ENCODE peak calls at places on chromosomes 11 and 22, in five cellular contexts. O is AG10803, G is mucosa of gallbladder, S is OCI-LY7, E is pancreas. Y is an unnamed sample.

GRCh38 chr22:38347944-38348750 is 30.9 kb upstream of the CSNK1E start:
- DNase-seq in O (peak), G (no peak), S (no peak), E (no peak), Y (no peak)

GRCh38 chr22:22103078-22103593 is 120.5 kb upstream of the TOP3B start:
- DNase-seq in O (no peak), G (no peak), S (peak), E (no peak), Y (no peak)

GRCh38 chr11:19025799-19026406 is 34.6 kb downstream of the MRGPRX2 start:
- DNase-seq in O (peak), G (no peak), S (no peak), E (no peak), Y (no peak)

GRCh38 chr22:40324468-40325305 is 21.6 kb upstream of the ADSL start:
- DNase-seq in O (no peak), G (no peak), S (no peak), E (no peak), Y (no peak)

GRCh38 chr22:49657275-49657973 is 170.2 kb downstream of the BRD1 start:
- DNase-seq in O (no peak), G (peak), S (peak), E (peak), Y (no peak)

GRCh38 chr11:64356498-64357411 is 2.2 kb upstream of the RPS6KA4 start:
- DNase-seq in O (peak), G (no peak), S (peak), E (no peak), Y (no peak)

GRCh38 chr11:33829430-33830141 is 55.3 kb upstream of the FBXO3 start:
- DNase-seq in O (peak), G (peak), S (peak), E (peak), Y (peak)

GRCh38 chr11:10350341-10350740 is 45.5 kb downstream of the ADM start:
- DNase-seq in O (peak), G (no peak), S (no peak), E (no peak), Y (peak)

GRCh38 chr11:83192846-83193245 is 666 bp upstream of the ANKRD42 start:
- DNase-seq in O (peak), G (no peak), S (no peak), E (no peak), Y (no peak)

GRCh38 chr22:35589071-35589735 is 27.9 kb downstream of the MB start:
- DNase-seq in O (peak), G (no peak), S (no peak), E (no peak), Y (peak)

GRCh38 chr22:39297490-39298193 is 21.8 kb downstream of the RPL3 start:
- DNase-seq in O (no peak), G (no peak), S (peak), E (no peak), Y (no peak)

GRCh38 chr11:46896719-46897406 is 21.5 kb downstream of the LRP4 start:
- DNase-seq in O (peak), G (no peak), S (peak), E (no peak), Y (no peak)

GRCh38 chr11:62540804-62541671 is 5.6 kb downstream of the AHNAK start:
- DNase-seq in O (no peak), G (peak), S (peak), E (no peak), Y (no peak)

GRCh38 chr11:11344045-11344444 is 9.0 kb downstream of the CSNK2A3 start:
- DNase-seq in O (no peak), G (no peak), S (no peak), E (no peak), Y (no peak)

GRCh38 chr22:48506506-48507145 is 1321.0 kb downstream of the BRD1 start:
- DNase-seq in O (no peak), G (no peak), S (no peak), E (no peak), Y (no peak)

GRCh38 chr11:92384316-92384715 is 159.7 kb downstream of the FAT3 start:
- DNase-seq in O (peak), G (no peak), S (no peak), E (no peak), Y (peak)

GRCh38 chr11:62539238-62539925 is 7.2 kb downstream of the AHNAK start:
- DNase-seq in O (peak), G (peak), S (no peak), E (peak), Y (peak)

GRCh38 chr11:133843454-133843987 is 1.8 kb downstream of the SPATA19 start:
- DNase-seq in O (no peak), G (no peak), S (no peak), E (no peak), Y (no peak)

GRCh38 chr22:27461470-27461869 is 340.1 kb downstream of the MN1 start:
- DNase-seq in O (peak), G (no peak), S (no peak), E (no peak), Y (peak)

GRCh38 chr11:23425379-23425778 is 565.1 kb upstream of the CCDC179 start:
- DNase-seq in O (peak), G (no peak), S (no peak), E (no peak), Y (peak)

GRCh38 chr11:77200351-77200750 is 72.3 kb downstream of the MYO7A start:
- DNase-seq in O (no peak), G (no peak), S (no peak), E (no peak), Y (no peak)

GRCh38 chr22:44455151-44455962 is 42.7 kb downstream of the RTL6 start:
- DNase-seq in O (no peak), G (no peak), S (peak), E (no peak), Y (no peak)

GRCh38 chr11:79100093-79100704 is 340.6 kb downstream of the TENM4 start:
- DNase-seq in O (peak), G (peak), S (peak), E (no peak), Y (no peak)